ENCODE peak calls at places on chromosomes 3 and 15, in eight cellular contexts. M, A, X, H, D, T, Q and U are unnamed samples.

GRCh38 chr15:72237286-72238224 is 6.6 kb upstream of the PKM start:
- DNase-seq in M (peak), X (no peak), T (peak), H (peak), Q (peak), D (peak), A (peak), U (peak)

GRCh38 chr15:71148048-71148447 is 32.8 kb downstream of the THSD4 start:
- DNase-seq in T (no peak), M (no peak), A (no peak), X (no peak), D (no peak), H (no peak), Q (peak), U (no peak)

GRCh38 chr3:18442743-18443669 is 17.9 kb upstream of the SATB1 start:
- DNase-seq in A (no peak), X (no peak), T (no peak), H (no peak), Q (peak), M (no peak), D (no peak), U (no peak)

GRCh38 chr3:167728631-167729335 is 5.9 kb downstream of the PDCD10 start:
- DNase-seq in Q (no peak), A (no peak), T (no peak), X (no peak), M (no peak), D (no peak), H (no peak), U (no peak)

GRCh38 chr15:67080900-67081431 is 15.6 kb downstream of the SMAD3 start:
- DNase-seq in A (peak), H (peak), T (no peak), M (peak), Q (no peak), X (no peak), D (peak), U (peak)

GRCh38 chr15:95734422-95735316 is 595.8 kb upstream of the NR2F2 start:
- DNase-seq in Q (no peak), T (no peak), M (peak), H (no peak), X (no peak), A (no peak), D (peak), U (peak)

GRCh38 chr3:134607054-134608022 is 43.5 kb downstream of the KY start:
- DNase-seq in Q (no peak), H (no peak), D (no peak), X (no peak), A (no peak), M (no peak), T (no peak), U (no peak)

GRCh38 chr15:69661871-69662667 is 209.5 kb downstream of the RPLP1 start:
- DNase-seq in H (no peak), X (no peak), A (no peak), D (no peak), M (no peak), Q (no peak), T (no peak), U (no peak)

GRCh38 chr15:30043211-30043655 is 39.5 kb upstream of the GOLGA8J start:
- DNase-seq in A (no peak), T (no peak), M (no peak), D (peak), X (no peak), Q (no peak), H (no peak), U (peak)

GRCh38 chr15:90004671-90005070 is 3.5 kb downstream of the ZNF710 start:
- DNase-seq in M (no peak), T (peak), A (peak), D (peak), X (no peak), H (peak), Q (no peak), U (peak)

GRCh38 chr15:78565951-78566774 is 843 bp downstream of the CHRNA5 start:
- DNase-seq in T (no peak), X (no peak), D (peak), A (peak), M (no peak), Q (peak), H (peak), U (peak)

GRCh38 chr3:105997800-105998526 is 129.2 kb upstream of the CBLB start:
- DNase-seq in M (no peak), T (peak), Q (no peak), H (peak), A (peak), X (no peak), D (peak), U (peak)

GRCh38 chr15:23420806-23421575 is 26.1 kb downstream of the GOLGA6L2 start:
- DNase-seq in T (no peak), X (no peak), D (peak), A (no peak), H (no peak), M (no peak), Q (no peak), U (peak)

GRCh38 chr3:125662675-125663074 is 67.4 kb upstream of the OSBPL11 start:
- DNase-seq in A (no peak), M (no peak), D (no peak), H (no peak), T (no peak), X (no peak), Q (no peak), U (no peak)

GRCh38 chr3:128066111-128066510 is 13.9 kb downstream of the SEC61A1 start:
- DNase-seq in Q (no peak), D (no peak), M (no peak), T (no peak), A (no peak), H (no peak), X (no peak), U (no peak)

GRCh38 chr3:57852896-57853295 is 96.8 kb downstream of the SLMAP start:
- DNase-seq in M (no peak), H (peak), A (peak), D (peak), X (no peak), Q (peak), T (no peak), U (peak)

GRCh38 chr3:12222765-12223485 is 64.2 kb upstream of the TIMP4 start:
- DNase-seq in A (no peak), D (peak), H (peak), M (no peak), Q (no peak), X (no peak), T (no peak), U (peak)

GRCh38 chr3:49791571-49791970 is 5.2 kb upstream of the IP6K1 start:
- DNase-seq in D (no peak), H (no peak), Q (no peak), A (no peak), X (no peak), M (no peak), T (no peak), U (no peak)

GRCh38 chr15:98650871-98651481 is 2.6 kb downstream of the IGF1R start:
- DNase-seq in H (peak), X (no peak), M (no peak), Q (peak), T (no peak), D (no peak), A (peak), U (no peak)

GRCh38 chr3:146834917-146835316 is 229.8 kb upstream of the PLSCR5 start:
- DNase-seq in D (no peak), Q (no peak), A (no peak), X (no peak), H (no peak), T (no peak), M (no peak), U (no peak)

GRCh38 chr3:129013491-129013891 is 12.4 kb downstream of the EFCC1 start:
- DNase-seq in T (no peak), X (no peak), M (no peak), A (no peak), Q (peak), D (peak), H (no peak), U (no peak)

GRCh38 chr3:65344846-65345245 is 657.0 kb upstream of the ADAMTS9 start:
- DNase-seq in H (no peak), A (no peak), Q (no peak), T (no peak), X (no peak), D (no peak), M (no peak), U (no peak)